ENCODE peak calls at places on chromosomes 13 and 19, in ten cellular contexts. V, L, K, R, S, G, Y, J, X and U are unnamed samples.

GRCh38 chr13:101514100-101514499 is 61.6 kb downstream of the ITGBL1 start:
- DNase-seq in V (no peak), L (no peak), K (no peak), R (no peak), S (no peak), G (no peak), Y (no peak), J (no peak), X (no peak), U (no peak)

GRCh38 chr13:79404361-79404760 is 1.7 kb downstream of the RBM26 start:
- DNase-seq in V (no peak), L (no peak), K (no peak), R (no peak), S (no peak), G (no peak), Y (no peak), J (no peak), X (no peak), U (no peak)

GRCh38 chr13:61144301-61144700 is 271.3 kb downstream of the PCDH20 start:
- DNase-seq in V (no peak), L (no peak), K (no peak), R (no peak), S (peak; percentile 11), G (no peak), Y (no peak), J (no peak), X (no peak), U (no peak)

GRCh38 chr13:32323912-32324311 is 8.6 kb downstream of the BRCA2 start:
- DNase-seq in V (no peak), L (no peak), K (no peak), R (peak; percentile 57), S (no peak), G (no peak), Y (no peak), J (no peak), X (no peak), U (no peak)

GRCh38 chr13:110648848-110649421 is 33.6 kb downstream of the NAXD start:
- DNase-seq in V (no peak), L (no peak), K (no peak), R (no peak), S (no peak), G (no peak), Y (no peak), J (no peak), X (no peak), U (no peak)

GRCh38 chr19:35913589-35913988 is 5.5 kb upstream of the TYROBP start:
- DNase-seq in V (no peak), L (no peak), K (no peak), R (peak; percentile 27), S (no peak), G (no peak), Y (no peak), J (no peak), X (peak; percentile 15), U (no peak)

GRCh38 chr13:35966024-35966423 is 165.2 kb downstream of the DCLK1 start:
- DNase-seq in V (no peak), L (no peak), K (no peak), R (no peak), S (no peak), G (no peak), Y (no peak), J (no peak), X (no peak), U (no peak)

GRCh38 chr19:43331435-43332010 is 22.0 kb upstream of the CD177 start:
- DNase-seq in V (no peak), L (no peak), K (no peak), R (no peak), S (no peak), G (no peak), Y (no peak), J (no peak), X (no peak), U (no peak)

GRCh38 chr13:96672016-96672415 is 322.3 kb downstream of the OXGR1 start:
- DNase-seq in V (no peak), L (no peak), K (no peak), R (peak; percentile 74), S (no peak), G (no peak), Y (no peak), J (no peak), X (no peak), U (no peak)

GRCh38 chr19:43525836-43526771 is 897 bp downstream of the ETHE1 start:
- DNase-seq in V (peak; percentile 38), L (peak; percentile 86), K (peak; percentile 30), R (peak; percentile 18), S (peak; percentile 9), G (no peak), Y (no peak), J (peak; percentile 63), X (no peak), U (no peak)

GRCh38 chr13:93942016-93942415 is 537.5 kb downstream of the DCT start:
- DNase-seq in V (no peak), L (no peak), K (no peak), R (no peak), S (no peak), G (no peak), Y (no peak), J (no peak), X (no peak), U (no peak)

GRCh38 chr19:47778089-47778953 is at the start of gene SELENOW:
- DNase-seq in V (peak; percentile 83), L (peak; percentile 88), K (peak; percentile 42), R (peak; percentile 67), S (peak; percentile 48), G (peak; percentile 90), Y (peak; percentile 80), J (peak; percentile 85), X (peak; percentile 91), U (peak; percentile 68)

GRCh38 chr19:47778954-47779351 is 450 bp downstream of the SELENOW start:
- DNase-seq in V (no peak), L (peak; percentile 45), K (no peak), R (no peak), S (peak; percentile 35), G (no peak), Y (peak; percentile 58), J (no peak), X (peak; percentile 11), U (peak; percentile 60)

GRCh38 chr19:47781590-47782318 is 3.3 kb downstream of the SELENOW start:
- DNase-seq in V (peak; percentile 35), L (no peak), K (peak; percentile 29), R (no peak), S (no peak), G (no peak), Y (peak; percentile 57), J (peak; percentile 69), X (no peak), U (peak; percentile 82)

GRCh38 chr19:47779524-47780214 is 1.2 kb downstream of the SELENOW start:
- DNase-seq in V (peak; percentile 58), L (peak; percentile 63), K (no peak), R (no peak), S (peak; percentile 82), G (no peak), Y (peak; percentile 93), J (peak; percentile 77), X (no peak), U (no peak)

GRCh38 chr19:47780215-47780551 is 1.7 kb downstream of the SELENOW start:
- DNase-seq in V (no peak), L (no peak), K (no peak), R (no peak), S (no peak), G (no peak), Y (no peak), J (no peak), X (no peak), U (no peak)
- H3K27ac ChIP-seq in V (peak overlapping the region; percentile 66), L (peak overlapping the region; percentile 95), K (peak overlapping the region; percentile 94), R (no peak overlapping the region), S (peak overlapping the region; percentile 93), G (peak overlapping the region; percentile 94), Y (peak overlapping the region; percentile 97), J (peak overlapping the region; percentile 41), X (no peak overlapping the region), U (peak overlapping the region; percentile 99)

GRCh38 chr19:3722443-3723109 is 14.4 kb downstream of the TJP3 start:
- DNase-seq in V (peak; percentile 93), L (peak; percentile 87), K (no peak), R (peak; percentile 48), S (no peak), G (no peak), Y (no peak), J (no peak), X (no peak), U (no peak)

GRCh38 chr19:3723110-3723488 is 14.9 kb downstream of the TJP3 start:
- DNase-seq in V (no peak), L (no peak), K (no peak), R (no peak), S (no peak), G (no peak), Y (no peak), J (no peak), X (no peak), U (no peak)

GRCh38 chr19:3721131-3721899 is 13.1 kb downstream of the TJP3 start:
- DNase-seq in V (peak; percentile 98), L (peak; percentile 97), K (peak; percentile 79), R (peak; percentile 92), S (peak; percentile 18), G (peak; percentile 68), Y (peak; percentile 81), J (peak; percentile 85), X (peak; percentile 85), U (no peak)

GRCh38 chr19:3720533-3720917 is 12.3 kb downstream of the TJP3 start:
- DNase-seq in V (peak; percentile 81), L (peak; percentile 93), K (no peak), R (no peak), S (no peak), G (no peak), Y (no peak), J (no peak), X (no peak), U (no peak)

GRCh38 chr19:3721900-3722442 is 13.8 kb downstream of the TJP3 start:
- DNase-seq in V (no peak), L (no peak), K (no peak), R (no peak), S (no peak), G (no peak), Y (no peak), J (no peak), X (no peak), U (no peak)
- H3K27ac ChIP-seq in V (peak overlapping the region; percentile 88), L (peak overlapping the region; percentile 86), K (no peak overlapping the region), R (no peak overlapping the region), S (no peak overlapping the region), G (peak overlapping the region; percentile 77), Y (no peak overlapping the region), J (no peak overlapping the region), X (no peak overlapping the region), U (no peak overlapping the region)

GRCh38 chr13:22103628-22104027 is 432.8 kb downstream of the FGF9 start:
- DNase-seq in V (no peak), L (no peak), K (no peak), R (no peak), S (no peak), G (no peak), Y (no peak), J (no peak), X (no peak), U (no peak)
- H3K27ac ChIP-seq in V (no peak overlapping the region), L (no peak overlapping the region), K (no peak overlapping the region), R (no peak overlapping the region), S (no peak overlapping the region), G (no peak overlapping the region), Y (no peak overlapping the region), J (no peak overlapping the region), X (no peak overlapping the region), U (no peak overlapping the region)

DNA sequence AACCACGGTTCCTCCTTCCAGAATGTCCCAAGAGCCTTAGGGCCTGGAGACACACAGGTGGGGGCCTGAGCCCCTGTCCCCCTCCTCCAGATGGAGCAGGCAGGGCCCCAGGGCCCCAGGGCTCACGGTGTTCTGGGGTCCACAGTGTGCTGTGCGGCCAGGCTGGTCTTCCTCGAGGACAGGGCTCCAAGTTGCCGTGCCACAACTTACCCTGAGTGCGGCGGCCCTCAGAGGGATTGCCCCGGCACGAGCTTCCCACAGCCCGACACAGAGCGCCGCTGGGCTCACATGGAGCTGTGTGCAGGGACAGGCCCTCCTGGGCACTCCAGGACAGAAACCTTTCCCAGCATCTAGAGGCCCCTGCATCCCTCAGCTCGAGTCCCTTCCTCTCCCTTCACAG is 160.8 kb downstream of the KDM4B start:
- DNase-seq in V (no peak), L (no peak), K (no peak), R (no peak), S (no peak), G (no peak), Y (no peak), J (no peak), X (no peak), U (no peak)
- H3K27ac ChIP-seq in V (no peak overlapping the region), L (no peak overlapping the region), K (no peak overlapping the region), R (no peak overlapping the region), S (no peak overlapping the region), G (no peak overlapping the region), Y (no peak overlapping the region), J (no peak overlapping the region), X (peak overlapping the region; percentile 72), U (peak overlapping the region; percentile 70)